ENCODE peak calls at places on chromosomes 13 and 19, in five cellular contexts. K is stomach, Y is HCT116, C is breast epithelium, S is suprapubic skin. H is an unnamed sample.

GRCh38 chr13:110524484-110525254 is 36.9 kb downstream of the RAB20 start:
- DNase-seq in K (peak), Y (no peak), C (no peak), S (no peak), H (no peak)

GRCh38 chr13:100941811-100942361 is 267.3 kb upstream of the TMTC4 start:
- DNase-seq in K (no peak), Y (no peak), C (no peak), S (no peak), H (no peak)

GRCh38 chr19:46951236-46951986 is 68.2 kb upstream of the NPAS1 start:
- DNase-seq in K (no peak), Y (peak), C (no peak), S (no peak), H (no peak)

GRCh38 chr13:99984463-99985242 is 3.1 kb downstream of the ZIC2 start:
- DNase-seq in K (no peak), Y (no peak), C (no peak), S (no peak), H (peak)

GRCh38 chr19:13748169-13748884 is 16.0 kb upstream of the MRI1 start:
- DNase-seq in K (no peak), Y (no peak), C (no peak), S (no peak), H (no peak)

GRCh38 chr13:66927562-66927961 is 302.6 kb downstream of the PCDH9 start:
- DNase-seq in K (no peak), Y (no peak), C (no peak), S (no peak), H (no peak)

GRCh38 chr13:20689291-20689690 is 14.2 kb upstream of the IL17D start:
- DNase-seq in K (no peak), Y (no peak), C (no peak), S (no peak), H (no peak)

GRCh38 chr19:37817180-37817911 is 38.0 kb upstream of the ZNF573 start:
- DNase-seq in K (peak), Y (no peak), C (peak), S (peak), H (peak)

GRCh38 chr13:77952276-77952675 is 33.6 kb upstream of the EDNRB start:
- DNase-seq in K (no peak), Y (no peak), C (no peak), S (no peak), H (no peak)

GRCh38 chr13:41973247-41973741 is 12.4 kb upstream of the VWA8 start:
- DNase-seq in K (no peak), Y (no peak), C (no peak), S (no peak), H (no peak)

GRCh38 chr19:1221141-1221903 is 15.7 kb downstream of the STK11 start:
- DNase-seq in K (peak), Y (no peak), C (no peak), S (no peak), H (no peak)

GRCh38 chr13:103510007-103510406 is 443.8 kb upstream of the SLC10A2 start:
- DNase-seq in K (no peak), Y (no peak), C (no peak), S (no peak), H (no peak)

GRCh38 chr13:25214371-25215252 is 42.5 kb upstream of the AMER2 start:
- DNase-seq in K (no peak), Y (no peak), C (no peak), S (no peak), H (no peak)
- TF ChIP-seq CTCF in K (no peak), Y (no peak), C (no peak), S (no peak), H (no peak)

GRCh38 chr19:39843919-39844793 is 2.0 kb downstream of the FBL start:
- DNase-seq in K (no peak), Y (no peak), C (no peak), S (no peak), H (no peak)
- TF ChIP-seq POLR2AphosphoS5 in K (no peak), Y (no peak), C (no peak), S (no peak), H (no peak)

GRCh38 chr13:51222510-51223283 is 499 bp downstream of the FAM124A start:
- DNase-seq in K (no peak), Y (no peak), C (no peak), S (no peak), H (no peak)
- H3K27ac ChIP-seq in K (peak), Y (peak), C (peak), S (no peak), H (peak)

DNA sequence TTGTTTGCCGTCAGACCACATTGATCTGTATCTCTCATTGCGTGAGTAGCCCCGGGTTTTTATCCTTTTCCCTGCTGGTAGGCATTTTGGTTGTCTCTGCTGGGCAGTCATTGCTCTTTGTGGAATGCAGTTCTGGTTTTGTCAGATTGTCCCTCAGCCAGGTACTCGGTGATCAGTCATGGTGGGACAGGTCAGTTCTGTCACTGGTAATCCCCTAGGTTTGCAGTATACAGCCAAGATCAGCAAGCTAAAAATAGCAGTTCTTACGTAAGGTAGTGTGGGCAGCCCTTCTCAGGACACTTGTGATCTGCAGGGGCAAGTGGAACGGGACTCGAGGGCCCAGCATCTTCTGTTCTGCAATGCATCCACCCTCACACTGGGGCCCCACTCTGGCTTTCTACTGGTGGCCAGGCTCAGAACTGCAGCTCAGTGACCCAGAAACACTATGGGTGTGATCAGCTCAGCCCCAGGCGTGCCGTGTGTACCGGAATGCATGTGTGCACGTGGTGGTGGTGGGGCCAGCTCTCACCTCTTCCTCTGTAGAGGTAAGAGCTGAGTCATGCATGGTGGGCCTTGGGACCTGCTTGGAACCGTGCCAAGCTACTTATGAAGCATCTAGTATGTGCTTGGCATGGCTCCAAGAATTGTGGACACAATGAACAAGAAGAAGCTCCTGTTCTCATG is 6.3 kb downstream of the PLEKHF1 start:
- DNase-seq in K (peak), Y (no peak), C (peak), S (no peak), H (no peak)
- TF ChIP-seq CTCF in K (no peak), Y (peak), C (peak), S (peak), H (peak)

GRCh38 chr13:29703421-29703820 is 107.9 kb upstream of the SLC7A1 start:
- DNase-seq in K (no peak), Y (no peak), C (no peak), S (no peak), H (no peak)

GRCh38 chr13:29707876-29708543 is 112.5 kb upstream of the SLC7A1 start:
- DNase-seq in K (peak), Y (peak), C (no peak), S (no peak), H (no peak)

GRCh38 chr13:29702912-29703351 is 107.4 kb upstream of the SLC7A1 start:
- DNase-seq in K (no peak), Y (no peak), C (no peak), S (peak), H (no peak)

GRCh38 chr13:29704648-29705047 is 109.2 kb upstream of the SLC7A1 start:
- DNase-seq in K (no peak), Y (no peak), C (no peak), S (no peak), H (no peak)

GRCh38 chr13:29706923-29707322 is 111.4 kb upstream of the SLC7A1 start:
- DNase-seq in K (no peak), Y (no peak), C (no peak), S (no peak), H (no peak)
- TF ChIP-seq POLR2AphosphoS5 in K (no peak), Y (no peak), C (no peak), S (no peak), H (no peak)

H was measured in esophagus muscularis mucosa.